ENCODE peak calls at places on chromosomes 12 and 14, in four cellular contexts. H is activated B cell treated with CpG ODN at 0.5 μM for 24 hours, E is fibroblast of mammary gland, Y is upper lobe of right lung. A is an unnamed sample.

GRCh38 chr14:105149146-105149781 is 19.3 kb downstream of the JAG2 start:
- DNase-seq in H (no peak), E (no peak), Y (no peak), A (no peak)

GRCh38 chr14:88325883-88326282 is 2.8 kb upstream of the KCNK10 start:
- DNase-seq in H (no peak), E (no peak), Y (no peak), A (no peak)

GRCh38 chr12:77782034-77782433 is 48.7 kb upstream of the NAV3 start:
- DNase-seq in H (no peak), E (no peak), Y (no peak), A (no peak)

GRCh38 chr12:14211829-14212455 is 153.5 kb upstream of the ATF7IP start:
- DNase-seq in H (no peak), E (no peak), Y (no peak), A (no peak)

GRCh38 chr14:71734076-71734475 is 198.2 kb upstream of the RGS6 start:
- DNase-seq in H (no peak), E (no peak), Y (no peak), A (no peak)

GRCh38 chr12:9673404-9674225 is 4.1 kb downstream of the CLEC2D start:
- DNase-seq in H (no peak), E (peak), Y (peak), A (peak)

GRCh38 chr12:50287271-50287670 is 4.0 kb upstream of the LIMA1 start:
- DNase-seq in H (no peak), E (no peak), Y (no peak), A (no peak)

GRCh38 chr12:5745251-5745888 is 199.7 kb downstream of the ANO2 start:
- DNase-seq in H (no peak), E (peak), Y (peak), A (peak)

GRCh38 chr14:94728950-94729349 is 41.0 kb downstream of the GSC start:
- DNase-seq in H (no peak), E (no peak), Y (no peak), A (no peak)

GRCh38 chr14:81625343-81625742 is 91.7 kb upstream of the SEL1L start:
- DNase-seq in H (no peak), E (peak), Y (no peak), A (no peak)

GRCh38 chr14:81980601-81981310 is 447.1 kb upstream of the SEL1L start:
- DNase-seq in H (no peak), E (no peak), Y (no peak), A (no peak)

GRCh38 chr12:48934312-48934706 is 9.0 kb upstream of the FKBP11 start:
- DNase-seq in H (no peak), E (no peak), Y (no peak), A (no peak)

GRCh38 chr14:79947440-79947839 is 263.9 kb downstream of the DIO2 start:
- DNase-seq in H (no peak), E (no peak), Y (no peak), A (no peak)

GRCh38 chr12:27003421-27004311 is 10.5 kb downstream of the TM7SF3 start:
- DNase-seq in H (no peak), E (no peak), Y (no peak), A (no peak)

GRCh38 chr12:94145231-94145979 is 3.0 kb upstream of the PLXNC1 start:
- DNase-seq in H (no peak), E (peak), Y (no peak), A (no peak)

DNA sequence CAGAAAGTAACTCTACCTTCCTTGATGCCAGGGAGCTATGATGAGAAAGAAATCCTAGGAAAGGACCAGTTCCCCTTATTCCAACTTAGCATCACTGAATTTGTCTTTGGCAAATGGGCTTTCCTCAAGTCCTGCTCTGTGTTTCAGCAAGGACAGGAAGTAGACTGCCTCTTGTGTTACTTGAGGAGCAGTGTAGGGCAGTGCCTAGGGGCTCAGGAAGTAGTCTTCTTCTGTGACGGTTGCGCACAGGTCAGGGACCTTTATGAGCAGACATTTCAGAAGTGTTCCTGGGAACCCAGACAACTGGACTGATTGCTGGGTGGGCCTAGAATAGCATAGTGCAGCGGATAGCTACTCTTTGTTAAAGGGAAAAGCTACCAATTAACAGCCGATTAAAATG is 2.7 kb downstream of the LGALS3 start:
- DNase-seq in H (no peak), E (peak), Y (no peak), A (no peak)
- TF ChIP-seq CTCF in H (no peak), E (peak), Y (peak), A (no peak)

DNA sequence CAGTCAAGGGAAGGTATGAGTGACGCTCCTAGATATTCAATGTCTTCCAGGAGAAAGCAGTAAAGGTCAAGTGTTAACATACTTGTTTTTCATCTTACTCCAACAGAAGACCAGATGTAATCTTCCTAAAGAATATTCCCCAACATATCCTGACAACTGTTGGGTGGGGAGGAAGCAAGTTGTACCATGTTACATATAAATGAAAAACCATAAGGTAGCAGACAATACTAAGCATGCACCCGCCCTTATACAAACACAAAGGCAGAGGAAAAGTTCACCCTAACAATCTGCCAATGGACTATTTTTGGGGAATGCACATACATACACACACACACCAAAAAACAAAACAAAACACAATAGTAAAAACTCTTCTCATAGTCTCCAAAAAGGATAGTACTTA is 90.2 kb upstream of the FERMT2 start:
- DNase-seq in H (no peak), E (no peak), Y (no peak), A (no peak)
- TF ChIP-seq CTCF in H (no peak), E (no peak), Y (no peak), A (no peak)

DNA sequence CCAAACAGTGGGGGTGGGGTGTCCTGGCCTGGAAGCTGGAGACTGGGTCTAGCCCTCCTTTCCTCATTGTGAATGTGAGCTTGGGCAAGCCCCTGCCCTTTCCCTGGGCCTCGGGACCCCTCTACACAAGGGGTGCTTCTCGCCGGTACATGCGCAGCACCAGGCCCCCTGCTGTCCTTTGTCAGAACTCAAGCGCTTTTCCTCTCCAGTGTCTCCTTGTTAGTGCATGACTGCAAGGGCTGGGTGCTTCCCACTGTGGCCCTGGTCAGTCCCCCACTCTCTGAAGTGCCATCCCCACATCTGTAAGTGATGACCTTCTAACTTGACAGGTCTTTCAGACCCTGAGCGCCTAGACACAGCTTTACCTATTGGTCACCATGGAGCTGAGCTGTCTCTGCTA is 44.2 kb downstream of the DEGS2 start:
- DNase-seq in H (no peak), E (no peak), Y (peak), A (no peak)
- TF ChIP-seq CTCF in H (no peak), E (no peak), Y (no peak), A (no peak)

GRCh38 chr14:59063259-59063658 is 125.2 kb upstream of the DAAM1 start:
- DNase-seq in H (no peak), E (no peak), Y (no peak), A (no peak)

GRCh38 chr14:59069455-59069854 is 119.0 kb upstream of the DAAM1 start:
- DNase-seq in H (no peak), E (no peak), Y (no peak), A (no peak)

GRCh38 chr14:59067135-59067894 is 121.2 kb upstream of the DAAM1 start:
- DNase-seq in H (no peak), E (no peak), Y (no peak), A (no peak)
- TF ChIP-seq CTCF in H (no peak), E (no peak), Y (no peak), A (no peak)

DNA sequence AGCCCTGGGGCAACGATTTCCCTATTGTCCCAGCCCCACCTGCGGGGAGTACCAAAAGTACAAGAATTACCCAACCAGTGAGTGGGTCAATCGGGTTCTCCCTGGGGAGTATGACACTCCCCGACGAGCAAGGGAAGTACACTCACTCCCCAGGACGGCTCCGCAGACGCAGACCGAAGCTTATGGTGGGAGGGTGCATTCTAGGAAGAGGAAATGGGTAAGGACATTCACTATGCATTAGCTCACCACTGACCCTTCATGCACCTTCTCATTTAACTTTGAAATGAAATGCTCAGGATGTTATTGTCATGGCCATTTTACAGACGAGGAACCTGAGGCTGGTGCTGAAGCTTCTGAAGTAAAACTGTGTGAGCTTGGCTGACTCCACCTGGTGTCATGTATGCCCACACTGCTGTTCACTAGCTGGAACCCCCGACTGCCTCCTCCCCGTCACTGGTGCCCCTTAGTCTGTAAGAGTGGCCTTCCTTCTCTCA is 45.8 kb upstream of the TMED10 start:
- DNase-seq in H (peak), E (peak), Y (peak), A (no peak)
- TF ChIP-seq CTCF in H (no peak), E (no peak), Y (no peak), A (no peak)